ENCODE peak calls at places on chromosomes 13 and 19, in four cellular contexts. C, V, G and K are unnamed samples.

GRCh38 chr13:42548731-42549554 is 25.0 kb upstream of the TNFSF11 start:
- DNase-seq in C (no peak), V (no peak), G (peak), K (peak)

GRCh38 chr13:67117010-67117550 is 113.1 kb downstream of the PCDH9 start:
- DNase-seq in C (no peak), V (no peak), G (no peak), K (no peak)

GRCh38 chr19:40445945-40446784 is 2.0 kb upstream of the SERTAD3 start:
- DNase-seq in C (no peak), V (no peak), G (no peak), K (no peak)

GRCh38 chr13:102771298-102772041 is 2.1 kb downstream of the TEX30 start:
- DNase-seq in C (no peak), V (no peak), G (no peak), K (no peak)

GRCh38 chr19:12745166-12745897 is 6.3 kb upstream of the BEST2 start:
- DNase-seq in C (no peak), V (no peak), G (peak), K (no peak)

GRCh38 chr19:2270572-2271515 is 11.1 kb downstream of the PEAK3 start:
- DNase-seq in C (peak), V (peak), G (peak), K (peak)

GRCh38 chr19:33225458-33225925 is at the start of gene SLC7A10:
- DNase-seq in C (peak), V (peak), G (no peak), K (no peak)

GRCh38 chr13:61918841-61919240 is 503.2 kb upstream of the PCDH20 start:
- DNase-seq in C (no peak), V (no peak), G (no peak), K (no peak)

GRCh38 chr19:9352505-9352904 is 10.3 kb upstream of the ZNF177 start:
- DNase-seq in C (no peak), V (no peak), G (no peak), K (no peak)

GRCh38 chr19:56253737-56254136 is 18.8 kb upstream of the EDDM13 start:
- DNase-seq in C (no peak), V (peak), G (peak), K (peak)

GRCh38 chr13:32911506-32911905 is 104.7 kb upstream of the KL start:
- DNase-seq in C (peak), V (peak), G (peak), K (no peak)

GRCh38 chr19:53980553-53981407 is 10.7 kb upstream of the CACNG6 start:
- DNase-seq in C (no peak), V (no peak), G (no peak), K (no peak)

GRCh38 chr19:45505151-45505995 is 1.9 kb upstream of the VASP start:
- DNase-seq in C (no peak), V (no peak), G (no peak), K (no peak)